ENCODE peak calls at places on chromosomes 1 and 21, in five cellular contexts. Q is uterus; G is stimulated activated naive CD4-positive, alpha-beta T cell; D is GM12892; L is iris pigment epithelial cell. U is an unnamed sample.

GRCh38 chr1:156167536-156167935 is 14.2 kb downstream of the SEMA4A start:
- DNase-seq in D (no peak), G (no peak), Q (no peak), L (peak), U (no peak)

GRCh38 chr1:2639203-2639602 is 6.4 kb upstream of the MMEL1 start:
- DNase-seq in Q (no peak), G (no peak), L (no peak), D (no peak), U (no peak)

GRCh38 chr1:74245168-74245753 is 10.1 kb downstream of the TNNI3K start:
- DNase-seq in L (no peak), D (no peak), Q (no peak), G (no peak), U (no peak)

GRCh38 chr1:203153051-203153988 is 22.3 kb downstream of the MYBPH start:
- DNase-seq in G (no peak), D (no peak), L (peak), Q (no peak), U (no peak)

GRCh38 chr1:110916669-110917306 is 43.8 kb downstream of the CD53 start:
- DNase-seq in D (peak), Q (no peak), G (no peak), L (peak), U (no peak)

GRCh38 chr21:34011660-34012059 is 61.7 kb upstream of the MRPS6 start:
- DNase-seq in G (no peak), L (no peak), D (no peak), Q (no peak), U (no peak)

GRCh38 chr1:23904748-23905357 is 8.3 kb downstream of the CNR2 start:
- DNase-seq in D (no peak), Q (no peak), G (no peak), L (no peak), U (no peak)

GRCh38 chr1:38728176-38728908 is 131.2 kb downstream of the RRAGC start:
- DNase-seq in Q (peak), L (peak), D (no peak), G (no peak), U (no peak)

GRCh38 chr1:205580140-205580922 is 51.5 kb downstream of the ELK4 start:
- DNase-seq in L (no peak), G (no peak), D (no peak), Q (no peak), U (no peak)

GRCh38 chr1:59879556-59879955 is 47.0 kb downstream of the CYP2J2 start:
- DNase-seq in D (no peak), L (peak), G (no peak), Q (no peak), U (peak)

GRCh38 chr1:9942399-9942938 is 722 bp downstream of the LZIC start:
- DNase-seq in L (peak), Q (no peak), G (peak), D (peak), U (peak)

GRCh38 chr1:77484926-77485325 is 197.5 kb downstream of the ZZZ3 start:
- DNase-seq in Q (no peak), L (no peak), G (no peak), D (no peak), U (no peak)

GRCh38 chr1:209737118-209737505 is 18.7 kb upstream of the TRAF3IP3 start:
- DNase-seq in G (no peak), L (no peak), Q (no peak), D (no peak), U (no peak)

GRCh38 chr1:23909412-23909811 is 3.8 kb downstream of the CNR2 start:
- DNase-seq in G (no peak), D (no peak), Q (no peak), L (no peak), U (no peak)

GRCh38 chr1:159826436-159827101 is at the start of gene SLAMF8:
- DNase-seq in L (peak), Q (no peak), D (no peak), G (no peak), U (no peak)

GRCh38 chr1:75838099-75838498 is 41.4 kb downstream of the MSH4 start:
- DNase-seq in Q (no peak), G (no peak), D (no peak), L (no peak), U (no peak)

GRCh38 chr21:33734326-33734725 is 92.0 kb downstream of the ITSN1 start:
- DNase-seq in D (no peak), G (no peak), Q (no peak), L (peak), U (no peak)

GRCh38 chr1:53835491-53835890 is 2.6 kb downstream of the NDC1 start:
- DNase-seq in L (peak), Q (no peak), G (no peak), D (no peak), U (no peak)

GRCh38 chr1:232432313-232432712 is 197.6 kb downstream of the SIPA1L2 start:
- DNase-seq in L (peak), D (no peak), Q (no peak), G (no peak), U (no peak)

GRCh38 chr21:26849428-26850115 is 4.4 kb upstream of the ADAMTS1 start:
- DNase-seq in D (no peak), L (peak), Q (no peak), G (no peak), U (peak)

GRCh38 chr1:56550132-56550531 is 29.2 kb downstream of the PLPP3 start:
- DNase-seq in D (no peak), G (no peak), L (no peak), Q (no peak), U (no peak)

GRCh38 chr1:231279081-231279480 is 38.1 kb downstream of the GNPAT start:
- DNase-seq in Q (no peak), G (no peak), D (no peak), L (peak), U (no peak)

GRCh38 chr1:239761509-239761908 is 330.2 kb upstream of the FMN2 start:
- DNase-seq in L (no peak), Q (no peak), D (no peak), G (no peak), U (no peak)

GRCh38 chr1:45929257-45929687 is 125.9 kb downstream of the MAST2 start:
- DNase-seq in G (no peak), Q (no peak), D (no peak), L (peak), U (no peak)

GRCh38 chr1:117654485-117655219 is 48.8 kb downstream of the TENT5C start:
- DNase-seq in L (no peak), G (no peak), Q (no peak), D (peak), U (no peak)

GRCh38 chr1:15943515-15944307 is 32.2 kb downstream of the ZBTB17 start:
- DNase-seq in D (no peak), G (no peak), Q (no peak), L (no peak), U (no peak)

GRCh38 chr21:19198801-19199200 is 795.2 kb upstream of the TMPRSS15 start:
- DNase-seq in D (no peak), L (no peak), G (no peak), Q (no peak), U (no peak)

GRCh38 chr1:206925116-206925736 is 3.5 kb upstream of the FCMR start:
- DNase-seq in G (no peak), L (no peak), D (peak), Q (no peak), U (peak)

GRCh38 chr1:190957565-190957964 is 479.9 kb upstream of the BRINP3 start:
- DNase-seq in L (peak), G (no peak), D (no peak), Q (no peak), U (no peak)

GRCh38 chr1:147738739-147739476 is 21.5 kb downstream of the GJA5 start:
- DNase-seq in D (no peak), Q (no peak), G (no peak), L (no peak), U (no peak)

GRCh38 chr1:12405325-12406217 is 175.7 kb downstream of the VPS13D start:
- DNase-seq in Q (peak), G (no peak), D (no peak), L (peak), U (peak)

GRCh38 chr1:62794047-62794446 is 10.1 kb downstream of the ATG4C start:
- DNase-seq in D (no peak), Q (no peak), G (no peak), L (no peak), U (no peak)

GRCh38 chr21:32457360-32457840 is 44.9 kb downstream of the EVA1C start:
- DNase-seq in Q (peak), D (no peak), G (no peak), L (no peak), U (peak)

GRCh38 chr21:37145635-37146111 is 72.6 kb downstream of the TTC3 start:
- DNase-seq in L (peak), Q (no peak), D (no peak), G (no peak), U (no peak)

GRCh38 chr1:94622757-94623156 is 81.2 kb upstream of the F3 start:
- DNase-seq in L (peak), Q (no peak), G (no peak), D (no peak), U (no peak)

GRCh38 chr21:31354604-31355443 is 10.8 kb upstream of the TIAM1 start:
- DNase-seq in D (no peak), Q (no peak), G (peak), L (peak), U (no peak)

GRCh38 chr21:21010228-21010627 is 12.0 kb downstream of the NCAM2 start:
- DNase-seq in L (no peak), G (no peak), D (no peak), Q (no peak), U (no peak)

GRCh38 chr1:198492872-198493271 is 47.6 kb downstream of the ATP6V1G3 start:
- DNase-seq in Q (no peak), L (peak), G (no peak), D (no peak), U (no peak)

GRCh38 chr1:71196685-71197084 is 115.8 kb upstream of the ZRANB2 start:
- DNase-seq in D (no peak), Q (no peak), L (peak), G (no peak), U (no peak)

U was measured in tibial nerve.